ENCODE peak calls at places on chromosomes 6 and 20, in seven cellular contexts. A is endothelial cell; Q is brain microvascular endothelial cell; M is WTC11; V is adrenal gland; H is activated CD4-positive, CD25-positive, alpha-beta regulatory T cell; X is NCI-H460. C is an unnamed sample.

GRCh38 chr20:54397292-54398155 is 77.9 kb upstream of the DOK5 start:
- DNase-seq in X (no peak), A (no peak), H (no peak), Q (no peak), V (no peak), M (no peak), C (no peak)

GRCh38 chr20:40692240-40693011 is 3.4 kb upstream of the MAFB start:
- DNase-seq in V (no peak), H (no peak), X (no peak), A (no peak), Q (no peak), M (peak; percentile 38), C (no peak)

GRCh38 chr20:44719841-44720240 is 4.7 kb downstream of the CCN5 start:
- DNase-seq in M (no peak), A (no peak), Q (no peak), V (no peak), H (no peak), X (no peak), C (no peak)

GRCh38 chr6:13256614-13257013 is 71.7 kb downstream of the TBC1D7 start:
- DNase-seq in A (no peak), X (no peak), Q (no peak), H (no peak), M (no peak), V (no peak), C (no peak)

GRCh38 chr20:2656471-2657117 is 4.2 kb downstream of the NOP56 start:
- DNase-seq in X (no peak), H (no peak), A (no peak), V (no peak), Q (no peak), M (no peak), C (no peak)

GRCh38 chr20:10502098-10502526 is 67.0 kb downstream of the SLX4IP start:
- DNase-seq in M (no peak), X (no peak), A (no peak), V (no peak), Q (no peak), H (no peak), C (no peak)

GRCh38 chr6:16184129-16184528 is 54.3 kb upstream of the GMPR start:
- DNase-seq in Q (no peak), X (peak; percentile 35), M (peak; percentile 36), H (no peak), V (peak; percentile 65), A (no peak), C (no peak)

GRCh38 chr6:36715469-36715868 is 17.8 kb downstream of the RAB44 start:
- DNase-seq in X (no peak), M (no peak), V (no peak), A (no peak), Q (no peak), H (no peak), C (no peak)

GRCh38 chr6:14781707-14782306 is 464.1 kb upstream of the JARID2 start:
- DNase-seq in X (no peak), Q (no peak), M (no peak), V (no peak), A (no peak), H (no peak), C (no peak)

GRCh38 chr20:20492521-20493334 is 124.8 kb downstream of the INSM1 start:
- DNase-seq in X (no peak), V (no peak), A (peak; percentile 61), M (peak; percentile 21), Q (no peak), H (no peak), C (no peak)

GRCh38 chr6:37137201-37137880 is 32.6 kb upstream of the PIM1 start:
- DNase-seq in M (peak; percentile 49), X (no peak), H (no peak), Q (peak; percentile 99), V (no peak), A (peak; percentile 23), C (no peak)